ENCODE peak calls at places on chromosomes 13 and 19, in five cellular contexts. J is neural progenitor cell, O is T1000, T is cerebellar nuclear complex, H is NCI-H1417. F is an unnamed sample.

GRCh38 chr19:7654401-7654800 is 14.4 kb upstream of the RETN start:
- DNase-seq in J (no peak), O (no peak), T (no peak), H (peak), F (no peak)

GRCh38 chr19:18590273-18591272 is 2.0 kb downstream of the REX1BD start:
- DNase-seq in J (peak), O (peak), T (peak), H (peak), F (peak)

GRCh38 chr19:8242212-8242821 is 33.1 kb downstream of the CERS4 start:
- DNase-seq in J (no peak), O (no peak), T (no peak), H (no peak), F (no peak)

GRCh38 chr13:35912841-35913240 is 218.3 kb downstream of the DCLK1 start:
- DNase-seq in J (no peak), O (no peak), T (no peak), H (no peak), F (no peak)

GRCh38 chr19:48501446-48501960 is 10.1 kb downstream of the LMTK3 start:
- DNase-seq in J (peak), O (no peak), T (no peak), H (peak), F (peak)

GRCh38 chr19:16957151-16957662 is 68.4 kb downstream of the F2RL3 start:
- DNase-seq in J (no peak), O (no peak), T (no peak), H (no peak), F (no peak)

GRCh38 chr19:6423499-6424189 is 967 bp downstream of the KHSRP start:
- DNase-seq in J (peak), O (no peak), T (no peak), H (peak), F (peak)

GRCh38 chr19:5011476-5012238 is 42.7 kb downstream of the KDM4B start:
- DNase-seq in J (no peak), O (no peak), T (no peak), H (no peak), F (no peak)

GRCh38 chr13:48412881-48413351 is at the start of gene LPAR6:
- DNase-seq in J (peak), O (no peak), T (no peak), H (no peak), F (no peak)

GRCh38 chr13:26557393-26558073 is at the start of gene WASF3:
- DNase-seq in J (peak), O (peak), T (peak), H (peak), F (peak)

GRCh38 chr13:42239644-42240043 is 32.3 kb upstream of the AKAP11 start:
- DNase-seq in J (no peak), O (no peak), T (no peak), H (no peak), F (no peak)

GRCh38 chr13:29684441-29684840 is 89.0 kb upstream of the SLC7A1 start:
- DNase-seq in J (no peak), O (no peak), T (no peak), H (no peak), F (no peak)

GRCh38 chr19:38740932-38741331 is 3.3 kb downstream of the CAPN12 start:
- DNase-seq in J (no peak), O (no peak), T (no peak), H (no peak), F (no peak)

GRCh38 chr19:3459322-3459881 is 20.9 kb downstream of the SMIM24 start:
- DNase-seq in J (no peak), O (no peak), T (no peak), H (no peak), F (no peak)

GRCh38 chr13:34217343-34218094 is 399.6 kb downstream of the RFC3 start:
- DNase-seq in J (no peak), O (no peak), T (no peak), H (no peak), F (no peak)

GRCh38 chr13:36549126-36549702 is 116.9 kb downstream of the CCNA1 start:
- DNase-seq in J (no peak), O (no peak), T (no peak), H (no peak), F (no peak)